ENCODE peak calls at places on chromosomes 5 and 9, in six cellular contexts. I, H, J, G, Q and C are unnamed samples.
A peak's percentile ranks its signal among the peaks of the same experiment; 100 is the strongest.

GRCh38 chr5:88438006-88438405 is 169.4 kb upstream of the TMEM161B start:
- DNase-seq in I (no peak), H (no peak), J (no peak), G (no peak), Q (no peak), C (no peak)

GRCh38 chr5:38207343-38207742 is 51.0 kb upstream of the EGFLAM start:
- DNase-seq in I (no peak), H (no peak), J (no peak), G (no peak), Q (peak; percentile 68), C (no peak)

GRCh38 chr9:93473411-93473810 is 20.0 kb upstream of the FAM120AOS start:
- DNase-seq in I (no peak), H (no peak), J (no peak), G (no peak), Q (no peak), C (no peak)

GRCh38 chr9:120383999-120384924 is 195.7 kb downstream of the CDK5RAP2 start:
- DNase-seq in I (no peak), H (peak; percentile 91), J (peak; percentile 76), G (peak; percentile 37), Q (peak; percentile 11), C (no peak)

GRCh38 chr9:129319076-129319937 is 141.2 kb upstream of the IER5L start:
- DNase-seq in I (peak; percentile 63), H (no peak), J (no peak), G (no peak), Q (no peak), C (no peak)

GRCh38 chr5:1942158-1942557 is 59.4 kb upstream of the IRX4 start:
- DNase-seq in I (no peak), H (no peak), J (no peak), G (no peak), Q (no peak), C (no peak)

GRCh38 chr9:118170032-118170955 is 466.1 kb downstream of the TLR4 start:
- DNase-seq in I (no peak), H (peak; percentile 21), J (no peak), G (peak; percentile 15), Q (peak; percentile 82), C (no peak)

GRCh38 chr5:96668725-96669124 is 6.5 kb downstream of the CAST start:
- DNase-seq in I (no peak), H (no peak), J (no peak), G (peak; percentile 75), Q (peak; percentile 47), C (no peak)

GRCh38 chr9:129746092-129746760 is 6.6 kb downstream of the PTGES start:
- DNase-seq in I (no peak), H (no peak), J (no peak), G (no peak), Q (no peak), C (no peak)

GRCh38 chr5:555058-555623 is 30.9 kb upstream of the SLC9A3 start:
- DNase-seq in I (no peak), H (no peak), J (peak; percentile 0), G (peak; percentile 53), Q (no peak), C (no peak)

GRCh38 chr9:108394726-108395125 is 461.1 kb downstream of the ACTL7B start:
- DNase-seq in I (no peak), H (no peak), J (no peak), G (no peak), Q (no peak), C (no peak)

GRCh38 chr5:154757647-154758406 is 2.6 kb downstream of the LARP1 start:
- DNase-seq in I (no peak), H (peak; percentile 69), J (peak; percentile 76), G (peak; percentile 18), Q (no peak), C (no peak)

GRCh38 chr9:134617246-134617645 is 24.4 kb upstream of the COL5A1 start:
- DNase-seq in I (peak; percentile 27), H (no peak), J (no peak), G (no peak), Q (no peak), C (no peak)

GRCh38 chr5:142674438-142675210 is 11.3 kb downstream of the FGF1 start:
- DNase-seq in I (no peak), H (no peak), J (no peak), G (no peak), Q (no peak), C (no peak)

GRCh38 chr5:106940986-106941385 is 729.8 kb downstream of the EFNA5 start:
- DNase-seq in I (no peak), H (peak; percentile 16), J (peak; percentile 7), G (no peak), Q (no peak), C (no peak)

GRCh38 chr9:131758972-131759647 is 19.2 kb upstream of the RAPGEF1 start:
- DNase-seq in I (no peak), H (no peak), J (no peak), G (no peak), Q (no peak), C (no peak)

GRCh38 chr9:135078361-135078821 is 9.1 kb upstream of the OLFM1 start:
- DNase-seq in I (no peak), H (no peak), J (no peak), G (peak; percentile 1), Q (no peak), C (no peak)

GRCh38 chr5:166369817-166370216 is 1921.6 kb upstream of the WWC1 start:
- DNase-seq in I (no peak), H (no peak), J (no peak), G (no peak), Q (no peak), C (no peak)

GRCh38 chr9:5195450-5195849 is 10.0 kb upstream of the INSL6 start:
- DNase-seq in I (no peak), H (no peak), J (no peak), G (no peak), Q (no peak), C (no peak)

GRCh38 chr9:95025213-95026170 is 292.0 kb downstream of the FANCC start:
- DNase-seq in I (peak; percentile 73), H (peak; percentile 90), J (peak; percentile 89), G (peak; percentile 62), Q (no peak), C (no peak)

GRCh38 chr9:119005162-119005561 is 364.1 kb downstream of the BRINP1 start:
- DNase-seq in I (no peak), H (no peak), J (no peak), G (no peak), Q (peak; percentile 68), C (no peak)

GRCh38 chr9:121811751-121812150 is 160.3 kb downstream of the DAB2IP start:
- DNase-seq in I (peak; percentile 45), H (no peak), J (no peak), G (no peak), Q (no peak), C (no peak)

GRCh38 chr5:100856462-100856861 is 46.6 kb downstream of the ST8SIA4 start:
- DNase-seq in I (no peak), H (no peak), J (no peak), G (no peak), Q (no peak), C (no peak)

GRCh38 chr5:131998431-131999040 is 12.9 kb downstream of the ACSL6 start:
- DNase-seq in I (peak; percentile 29), H (no peak), J (no peak), G (no peak), Q (no peak), C (no peak)

GRCh38 chr5:131997026-131997726 is 14.3 kb downstream of the ACSL6 start:
- DNase-seq in I (peak; percentile 43), H (no peak), J (no peak), G (no peak), Q (no peak), C (no peak)

GRCh38 chr5:131999041-131999440 is 12.4 kb downstream of the ACSL6 start:
- DNase-seq in I (no peak), H (no peak), J (no peak), G (no peak), Q (no peak), C (no peak)

GRCh38 chr5:131996210-131997025 is 15.0 kb downstream of the ACSL6 start:
- DNase-seq in I (peak; percentile 32), H (peak; percentile 32), J (peak; percentile 13), G (no peak), Q (no peak), C (no peak)

DNA sequence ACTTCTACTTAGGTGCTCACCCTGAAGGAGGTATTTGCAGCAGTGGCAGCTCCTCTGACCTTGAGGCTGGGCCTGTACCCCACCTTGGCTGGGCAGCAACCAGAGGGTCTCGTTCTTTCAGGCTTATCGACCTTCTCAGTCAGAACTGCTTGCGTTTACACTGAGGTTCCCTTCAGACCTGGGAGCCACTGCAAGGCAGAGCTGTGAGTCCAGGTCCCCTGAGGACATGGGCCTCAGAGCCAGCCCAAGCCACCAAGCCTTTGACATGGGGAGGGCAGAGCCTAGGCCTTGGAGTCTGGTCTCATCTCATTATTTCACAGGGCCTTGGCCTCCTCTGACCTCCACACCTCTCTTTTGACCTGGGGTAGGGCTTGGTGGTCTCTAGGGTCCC is 13.7 kb downstream of the ACSL6 start:
- DNase-seq in I (peak; percentile 25), H (no peak), J (no peak), G (no peak), Q (no peak), C (no peak)
- H3K4me1 ChIP-seq in I (peaks cover 10% of the 10 kb centered on the region), H (peaks cover 38% of the 10 kb centered on the region), J (peaks cover 29% of the 10 kb centered on the region), G (no peaks in the 10 kb centered on the region), Q (peaks cover 15% of the 10 kb centered on the region), C (no peaks in the 10 kb centered on the region)

DNA sequence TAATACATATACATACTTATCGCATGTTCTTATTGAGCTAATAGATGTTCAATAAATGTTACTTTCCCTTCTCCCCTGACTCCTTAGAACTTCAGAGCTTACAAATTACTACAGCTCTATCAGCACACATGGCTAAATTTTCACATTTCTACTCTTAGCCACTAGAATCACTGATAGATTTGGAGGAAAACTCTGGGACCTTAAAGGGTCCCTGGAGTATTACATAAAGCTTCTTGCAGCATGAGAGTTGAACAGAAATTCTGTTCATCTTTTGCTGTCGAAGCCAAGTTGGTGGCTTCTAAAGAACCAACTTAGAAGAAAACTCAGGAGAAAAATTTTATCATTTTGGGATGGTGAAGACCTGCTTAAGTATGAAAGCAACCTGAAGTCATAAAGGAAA is 15.5 kb downstream of the B4GALT1 start:
- DNase-seq in I (no peak), H (no peak), J (no peak), G (no peak), Q (no peak), C (no peak)
- H3K4me1 ChIP-seq in I (peaks cover 82% of the 10 kb centered on the region), H (peaks cover 37% of the 10 kb centered on the region), J (peaks cover 25% of the 10 kb centered on the region), G (peaks cover 41% of the 10 kb centered on the region), Q (no peaks in the 10 kb centered on the region), C (peaks cover 90% of the 10 kb centered on the region)

GRCh38 chr5:36029914-36030313 is 36.8 kb downstream of the UGT3A2 start:
- DNase-seq in I (no peak), H (no peak), J (no peak), G (no peak), Q (no peak), C (no peak)
- H3K4me1 ChIP-seq in I (no peaks in the 10 kb centered on the region), H (no peaks in the 10 kb centered on the region), J (no peaks in the 10 kb centered on the region), G (no peaks in the 10 kb centered on the region), Q (no peaks in the 10 kb centered on the region), C (no peaks in the 10 kb centered on the region)

GRCh38 chr5:135437796-135438560 is 9.2 kb downstream of the DCANP1 start:
- DNase-seq in I (peak; percentile 64), H (peak; percentile 56), J (peak; percentile 43), G (peak; percentile 67), Q (no peak), C (no peak)

GRCh38 chr5:135438712-135439111 is 8.4 kb downstream of the DCANP1 start:
- DNase-seq in I (no peak), H (no peak), J (no peak), G (no peak), Q (no peak), C (no peak)

GRCh38 chr5:135441919-135442318 is 5.2 kb downstream of the DCANP1 start:
- DNase-seq in I (peak; percentile 37), H (no peak), J (no peak), G (no peak), Q (no peak), C (no peak)

GRCh38 chr5:135441256-135441915 is 5.8 kb downstream of the DCANP1 start:
- DNase-seq in I (peak; percentile 50), H (no peak), J (no peak), G (no peak), Q (no peak), C (no peak)

GRCh38 chr5:135439426-135440205 is 7.5 kb downstream of the DCANP1 start:
- DNase-seq in I (peak; percentile 48), H (no peak), J (no peak), G (no peak), Q (no peak), C (no peak)
- H3K4me1 ChIP-seq in I (peaks cover 55% of the 10 kb centered on the region), H (peaks cover 8% of the 10 kb centered on the region), J (no peaks in the 10 kb centered on the region), G (no peaks in the 10 kb centered on the region), Q (no peaks in the 10 kb centered on the region), C (no peaks in the 10 kb centered on the region)